ENCODE peak calls at places on chromosomes 16 and 17, in nine cellular contexts. E, X, Y, W, P, V, A, K and G are unnamed samples. For H3K36me3, the result is how much of the 10 kb centered on the place peaks cover.

GRCh38 chr17:49779730-49780220 is 8.7 kb upstream of the KAT7 start:
- DNase-seq in E (no peak), X (no peak), Y (peak), W (peak), P (peak), V (no peak), A (no peak), K (peak), G (peak)

GRCh38 chr17:28193241-28193640 is 125.8 kb upstream of the TMEM97 start:
- DNase-seq in E (peak), X (peak), Y (no peak), W (peak), P (no peak), V (peak), A (no peak), K (no peak), G (no peak)

GRCh38 chr16:81333356-81333755 is 18.6 kb downstream of the GAN start:
- DNase-seq in E (no peak), X (no peak), Y (no peak), W (no peak), P (no peak), V (no peak), A (no peak), K (no peak), G (no peak)

GRCh38 chr17:72240333-72240732 is 119.5 kb downstream of the SOX9 start:
- DNase-seq in E (no peak), X (no peak), Y (no peak), W (no peak), P (no peak), V (no peak), A (no peak), K (no peak), G (no peak)

GRCh38 chr16:29743475-29743826 is 2.3 kb downstream of the C16orf54 start:
- DNase-seq in E (no peak), X (no peak), Y (no peak), W (no peak), P (no peak), V (no peak), A (no peak), K (no peak), G (no peak)

GRCh38 chr16:30723725-30724355 is 24.4 kb upstream of the PHKG2 start:
- DNase-seq in E (no peak), X (no peak), Y (no peak), W (no peak), P (no peak), V (no peak), A (no peak), K (no peak), G (no peak)

GRCh38 chr16:47139561-47140185 is 4.1 kb downstream of the NETO2 start:
- DNase-seq in E (no peak), X (no peak), Y (no peak), W (no peak), P (peak), V (no peak), A (no peak), K (peak), G (no peak)

GRCh38 chr16:53960954-53961616 is 257.1 kb downstream of the FTO start:
- DNase-seq in E (no peak), X (no peak), Y (no peak), W (no peak), P (no peak), V (no peak), A (no peak), K (no peak), G (no peak)

GRCh38 chr16:20938426-20938825 is 37.9 kb downstream of the LYRM1 start:
- DNase-seq in E (no peak), X (no peak), Y (no peak), W (no peak), P (peak), V (no peak), A (no peak), K (peak), G (no peak)

GRCh38 chr16:50246299-50247122 is 19.8 kb upstream of the ADCY7 start:
- DNase-seq in E (no peak), X (peak), Y (peak), W (no peak), P (no peak), V (no peak), A (no peak), K (no peak), G (no peak)

GRCh38 chr16:14499110-14499509 is 130.9 kb downstream of the PARN start:
- DNase-seq in E (no peak), X (no peak), Y (no peak), W (no peak), P (no peak), V (no peak), A (no peak), K (no peak), G (no peak)

GRCh38 chr17:64147110-64148016 is 17.4 kb upstream of the ERN1 start:
- DNase-seq in E (no peak), X (no peak), Y (no peak), W (no peak), P (no peak), V (no peak), A (no peak), K (peak), G (peak)

GRCh38 chr16:52925143-52925542 is 127.6 kb downstream of the CHD9NB start:
- DNase-seq in E (no peak), X (no peak), Y (no peak), W (no peak), P (no peak), V (no peak), A (no peak), K (no peak), G (no peak)

DNA sequence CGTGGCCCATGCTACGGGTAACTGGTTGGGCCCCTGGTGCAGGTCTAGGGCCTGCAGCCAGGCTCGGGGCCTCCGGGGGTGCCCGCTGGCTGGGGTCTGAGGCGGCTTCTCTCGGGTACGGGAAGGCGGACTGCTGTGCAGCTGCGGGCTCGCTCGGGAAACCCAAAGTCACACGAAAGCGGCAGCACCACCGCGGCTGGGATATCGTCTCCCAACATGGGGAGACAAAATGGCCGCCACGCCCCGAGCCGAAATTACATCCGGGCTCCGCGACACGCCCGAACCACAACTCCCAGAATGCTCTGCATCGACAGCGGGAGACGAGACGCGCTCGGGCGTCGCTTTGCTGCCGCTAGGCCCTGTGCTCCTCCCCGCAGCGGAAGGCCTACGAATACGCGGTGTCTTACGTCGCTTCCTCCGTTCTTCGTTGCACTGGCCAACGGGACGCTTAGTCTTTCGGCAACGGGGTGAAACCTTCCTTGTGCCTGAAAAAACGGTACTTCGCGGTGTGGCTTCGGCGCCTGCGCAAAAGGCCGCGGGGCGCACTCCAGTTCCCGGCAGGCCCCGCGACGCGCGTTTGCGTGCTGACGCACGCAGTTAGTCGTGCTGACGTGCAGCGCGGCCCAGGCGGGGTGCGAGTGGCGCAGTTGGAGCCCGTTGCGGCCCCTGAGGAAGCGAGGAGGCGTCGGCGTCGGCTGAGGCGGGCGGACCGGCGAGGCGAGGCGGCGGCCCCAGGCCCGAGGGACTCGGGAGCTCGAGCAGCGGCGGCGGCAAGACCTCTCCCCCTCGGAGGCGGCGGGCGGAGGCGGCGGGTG is at the start of gene SRRM2:
- DNase-seq in E (peak), X (peak), Y (peak), W (peak), P (peak), V (peak), A (peak), K (peak), G (peak)
- H3K36me3 ChIP-seq in E (under half), X (under half), Y (under half), W (under half), P (under half), V (under half), A (under half), K (under half), G (under half)

DNA sequence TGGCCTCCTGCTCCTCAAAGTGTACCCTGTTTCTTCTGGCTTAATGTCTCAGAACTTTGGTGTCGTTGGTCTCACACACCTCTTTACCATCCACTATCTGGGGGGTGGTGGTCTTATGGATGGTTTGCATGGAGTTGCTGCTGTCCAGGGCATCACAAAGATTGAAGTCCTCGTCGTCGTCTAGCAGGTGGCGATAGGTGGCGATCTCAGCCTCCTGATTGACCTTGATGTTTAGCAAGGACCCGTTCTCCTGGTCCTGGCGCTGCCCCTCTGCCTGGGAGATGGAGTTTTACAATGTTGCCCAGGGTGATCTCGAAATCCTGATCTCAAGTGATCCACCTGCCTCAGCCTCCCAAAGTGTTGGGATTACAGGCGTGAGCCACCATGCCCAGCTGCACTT is 31.1 kb upstream of the HELZ start:
- DNase-seq in E (no peak), X (no peak), Y (peak), W (no peak), P (no peak), V (peak), A (no peak), K (no peak), G (no peak)
- TF ChIP-seq CTCF in E (no peak), X (no peak), Y (peak), W (no peak), P (no peak), V (peak), A (no peak), K (no peak), G (no peak)

GRCh38 chr16:1655909-1656807 is 21.9 kb upstream of the JPT2 start:
- DNase-seq in E (no peak), X (no peak), Y (no peak), W (no peak), P (no peak), V (no peak), A (no peak), K (no peak), G (no peak)

GRCh38 chr16:1657841-1658240 is 20.2 kb upstream of the JPT2 start:
- DNase-seq in E (no peak), X (no peak), Y (no peak), W (no peak), P (no peak), V (no peak), A (no peak), K (no peak), G (no peak)

GRCh38 chr16:1655269-1655807 is 22.7 kb upstream of the JPT2 start:
- DNase-seq in E (no peak), X (no peak), Y (no peak), W (no peak), P (no peak), V (no peak), A (no peak), K (no peak), G (no peak)

GRCh38 chr16:1659071-1659470 is 19.0 kb upstream of the JPT2 start:
- DNase-seq in E (no peak), X (peak), Y (no peak), W (no peak), P (no peak), V (no peak), A (no peak), K (no peak), G (no peak)

DNA sequence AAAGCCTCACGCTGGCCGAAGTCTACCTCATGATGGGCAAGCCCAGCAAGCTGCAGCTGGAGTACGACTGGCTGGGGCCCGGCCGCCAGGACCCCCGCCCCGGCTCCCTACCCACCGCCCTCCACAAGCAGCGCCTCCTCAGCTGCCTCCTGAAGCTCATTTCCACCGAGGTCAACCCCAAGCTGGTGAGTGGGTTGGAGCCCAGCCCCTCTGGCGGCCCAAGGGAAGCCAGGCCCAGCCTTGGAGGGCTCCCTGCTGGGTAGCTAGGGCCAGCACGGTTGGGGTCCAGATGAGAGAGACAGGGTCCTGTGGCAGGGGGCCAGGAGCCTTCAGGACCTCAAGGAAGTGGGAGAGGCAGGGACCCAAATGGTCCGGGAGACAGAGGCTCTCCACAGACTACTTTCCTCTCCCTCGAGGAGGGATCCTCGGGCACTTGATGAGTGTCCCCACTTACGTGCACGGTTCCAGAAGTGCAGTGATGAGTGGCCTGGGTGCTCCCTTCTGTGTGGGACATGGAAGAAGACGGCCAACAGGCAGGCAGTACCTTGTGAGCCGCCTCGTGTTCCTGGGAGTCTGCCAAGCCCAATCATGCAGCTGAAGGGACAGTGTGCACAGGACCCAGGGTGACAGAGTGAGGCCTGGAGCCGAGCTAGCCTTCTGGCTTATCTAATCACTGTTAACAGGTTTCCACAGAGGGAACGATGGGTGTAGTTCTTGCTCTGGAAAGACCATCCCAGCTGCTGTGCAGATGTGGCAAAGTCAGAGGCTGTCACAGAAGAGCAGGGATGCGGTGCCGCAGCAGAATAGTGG is 21.1 kb upstream of the JPT2 start:
- DNase-seq in E (no peak), X (peak), Y (no peak), W (no peak), P (no peak), V (no peak), A (peak), K (no peak), G (no peak)
- H3K36me3 ChIP-seq in E (under half), X (half or more), Y (under half), W (under half), P (half or more), V (under half), A (half or more), K (under half), G (under half)

DNA sequence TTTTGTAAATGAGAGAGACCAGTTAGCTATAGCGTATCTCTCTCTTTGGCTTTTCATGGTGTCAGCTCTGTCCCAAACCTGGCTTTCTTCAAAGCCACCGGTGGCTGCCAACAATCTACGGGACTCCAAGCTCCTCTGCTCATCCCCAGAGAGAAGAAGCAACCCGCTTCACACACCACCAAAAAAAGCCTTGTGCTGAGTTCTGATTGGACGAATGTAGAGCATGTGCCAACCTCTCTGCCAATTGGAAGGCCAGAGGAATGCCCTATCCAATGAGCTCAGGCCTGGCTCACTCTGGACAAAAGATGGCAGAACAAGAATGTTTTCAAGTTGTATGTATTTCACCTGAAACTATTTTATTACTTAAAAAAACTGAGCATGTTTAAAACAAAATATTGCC is 202.4 kb downstream of the C16orf95 start:
- DNase-seq in E (no peak), X (no peak), Y (no peak), W (no peak), P (no peak), V (no peak), A (no peak), K (no peak), G (no peak)
- TF ChIP-seq CTCF in E (no peak), X (no peak), Y (no peak), W (no peak), P (no peak), V (no peak), A (no peak), K (no peak), G (no peak)

GRCh38 chr17:55959756-55960155 is 193.5 kb upstream of the ANKFN1 start:
- DNase-seq in E (no peak), X (no peak), Y (no peak), W (no peak), P (no peak), V (no peak), A (no peak), K (no peak), G (no peak)
- H3K36me3 ChIP-seq in E (under half), X (under half), Y (under half), W (under half), P (under half), V (under half), A (under half), K (under half), G (under half)

GRCh38 chr17:76736349-76737081 is 616 bp downstream of the SRSF2 start:
- DNase-seq in E (peak), X (peak), Y (peak), W (peak), P (peak), V (peak), A (peak), K (peak), G (peak)
- TF ChIP-seq CTCF in E (peak), X (peak), Y (peak), W (no peak), P (peak), V (no peak), A (no peak), K (peak), G (no peak)